ENCODE peak calls at places on chromosomes 4 and X, in ten cellular contexts. U, N, F, B, C, J, X, P, Q and E are unnamed samples.

GRCh38 chr4:137768196-137768595 is 235.9 kb upstream of the PCDH18 start:
- DNase-seq in Q (no peak), N (no peak), B (no peak), F (no peak), X (no peak), P (no peak), U (no peak), C (peak; percentile 26), J (no peak), E (no peak)

GRCh38 chrX:69305333-69306062 is 140.2 kb upstream of the PJA1 start:
- DNase-seq in N (no peak), U (no peak), J (no peak), P (no peak), C (no peak), F (no peak), B (no peak), X (no peak), Q (no peak), E (no peak)

GRCh38 chr4:110730318-110730717 is 107.4 kb upstream of the PITX2 start:
- DNase-seq in U (no peak), C (no peak), F (no peak), X (no peak), B (no peak), N (no peak), P (no peak), Q (no peak), J (no peak), E (no peak)

GRCh38 chrX:115067812-115068211 is 50.4 kb upstream of the IL13RA2 start:
- DNase-seq in U (no peak), P (no peak), X (no peak), B (no peak), C (peak; percentile 53), Q (no peak), J (no peak), N (no peak), F (no peak), E (no peak)

GRCh38 chrX:12814434-12814833 is 23.2 kb downstream of the PRPS2 start:
- DNase-seq in N (peak; percentile 54), F (peak; percentile 10), J (peak; percentile 52), X (no peak), U (peak; percentile 39), B (peak; percentile 27), C (peak; percentile 55), P (peak; percentile 66), Q (peak; percentile 37), E (peak; percentile 43)

GRCh38 chr4:124135409-124135813 is 577.1 kb downstream of the ANKRD50 start:
- DNase-seq in X (no peak), U (no peak), N (no peak), C (peak; percentile 48), F (no peak), P (no peak), J (no peak), B (no peak), Q (no peak), E (no peak)

GRCh38 chr4:102447413-102447812 is 53.7 kb upstream of the NFKB1 start:
- DNase-seq in N (no peak), J (no peak), Q (peak; percentile 13), C (no peak), B (no peak), U (no peak), P (peak; percentile 52), X (no peak), F (no peak), E (no peak)

GRCh38 chrX:66676990-66677389 is 38.1 kb upstream of the EDA2R start:
- DNase-seq in U (no peak), X (no peak), P (no peak), J (no peak), F (peak; percentile 6), B (no peak), Q (no peak), N (no peak), C (peak; percentile 88), E (no peak)